ENCODE peak calls at places on chromosomes 5 and 9, in ten cellular contexts. O is KBM-7; W is stimulated activated CD8-positive, alpha-beta memory T cell treated with anti-CD3 and anti-CD28 coated beads, Interleukin-4, amount 100 ng/mL, for 1 hour; T is neural progenitor cell; D is Kasumi-1; M is anterior cingulate cortex; I is sciatic nerve; L is amniotic epithelial cell; V is stomach; G is SJSA1. U is an unnamed sample.

GRCh38 chr9:120337131-120337530 is 242.8 kb downstream of the CDK5RAP2 start:
- DNase-seq in O (no peak), W (no peak), T (no peak), D (no peak), M (no peak), I (no peak), L (no peak), V (no peak), G (no peak), U (no peak)

GRCh38 chr5:159883522-159883950 is 32.7 kb upstream of the ADRA1B start:
- DNase-seq in O (no peak), W (no peak), T (no peak), D (no peak), M (no peak), I (no peak), L (peak; percentile 97), V (no peak), G (peak; percentile 57), U (no peak)

GRCh38 chr5:148156609-148157008 is 11.7 kb upstream of the SPINK14 start:
- DNase-seq in O (no peak), W (no peak), T (no peak), D (no peak), M (no peak), I (no peak), L (no peak), V (no peak), G (no peak), U (no peak)

GRCh38 chr5:144812770-144813169 is 642.1 kb downstream of the KCTD16 start:
- DNase-seq in O (no peak), W (no peak), T (no peak), D (no peak), M (no peak), I (no peak), L (peak; percentile 99), V (no peak), G (no peak), U (no peak)

GRCh38 chr9:100167912-100168775 is 69.1 kb downstream of the INVS start:
- DNase-seq in O (no peak), W (no peak), T (peak; percentile 60), D (no peak), M (no peak), I (no peak), L (peak; percentile 44), V (no peak), G (no peak), U (no peak)

GRCh38 chr5:153372433-153373167 is 117.9 kb upstream of the GRIA1 start:
- DNase-seq in O (no peak), W (no peak), T (no peak), D (no peak), M (no peak), I (no peak), L (no peak), V (no peak), G (no peak), U (no peak)

GRCh38 chr9:14018061-14018460 is 295.9 kb downstream of the NFIB start:
- DNase-seq in O (no peak), W (no peak), T (no peak), D (no peak), M (no peak), I (no peak), L (peak; percentile 96), V (no peak), G (no peak), U (no peak)

GRCh38 chr9:81506941-81507864 is 182.1 kb downstream of the TLE1 start:
- DNase-seq in O (no peak), W (no peak), T (no peak), D (no peak), M (no peak), I (no peak), L (no peak), V (no peak), G (no peak), U (no peak)

U was measured in transverse colon.